ENCODE peak calls at places on chromosomes 6 and 20, in six cellular contexts. C is stimulated activated naive CD4-positive, alpha-beta T cell treated with Interleukin-2 at 50 U/mL for 16 hours; Z is suprapubic skin; A is stimulated activated CD8-positive, alpha-beta memory T cell treated with anti-CD3 and anti-CD28 coated beads, Interleukin-15, amount 100 ng/mL, for 24 hours; J is HTR-8/SVneo; Q is dorsolateral prefrontal cortex. V is an unnamed sample.

GRCh38 chr6:38933426-38933825 is 115.2 kb upstream of the GLP1R start:
- DNase-seq in A (no peak), Q (no peak), C (no peak), Z (no peak), J (peak; percentile 3), V (no peak)

GRCh38 chr6:161228911-161229591 is 44.8 kb downstream of the AGPAT4 start:
- DNase-seq in J (peak; percentile 28), C (no peak), A (no peak), Q (no peak), Z (no peak), V (no peak)

GRCh38 chr6:25186919-25187318 is 92.3 kb upstream of the CARMIL1 start:
- DNase-seq in C (no peak), Q (no peak), J (no peak), A (no peak), Z (no peak), V (no peak)

GRCh38 chr6:30544666-30545272 is 11.5 kb downstream of the GNL1 start:
- DNase-seq in C (no peak), Q (no peak), J (peak; percentile 72), A (no peak), Z (no peak), V (no peak)

GRCh38 chr20:16399801-16400200 is 173.4 kb downstream of the KIF16B start:
- DNase-seq in Q (no peak), C (no peak), J (no peak), Z (no peak), A (no peak), V (no peak)

GRCh38 chr6:13251242-13251641 is 77.1 kb downstream of the TBC1D7 start:
- DNase-seq in J (no peak), A (no peak), Q (no peak), C (no peak), Z (no peak), V (no peak)

GRCh38 chr20:52529856-52530255 is 338.3 kb upstream of the ZFP64 start:
- DNase-seq in J (no peak), C (no peak), Q (no peak), A (no peak), Z (no peak), V (no peak)

GRCh38 chr20:50360218-50360672 is 149.9 kb upstream of the PTPN1 start:
- DNase-seq in A (no peak), Q (no peak), Z (no peak), J (no peak), C (no peak), V (no peak)

GRCh38 chr6:29995346-29995777 is 53.0 kb downstream of the HLA-A start:
- DNase-seq in A (no peak), Q (no peak), J (no peak), C (no peak), Z (no peak), V (no peak)

GRCh38 chr6:38498085-38498484 is 141.6 kb downstream of the BTBD9 start:
- DNase-seq in A (no peak), Q (no peak), Z (no peak), C (no peak), J (no peak), V (no peak)

GRCh38 chr20:26163890-26164289 is 467.2 kb upstream of the ZNF337 start:
- DNase-seq in A (no peak), Q (no peak), C (no peak), Z (no peak), J (peak; percentile 53), V (no peak)

GRCh38 chr6:109296305-109296915 is 85.9 kb downstream of the CD164 start:
- DNase-seq in A (no peak), Z (no peak), J (no peak), C (no peak), Q (no peak), V (no peak)

GRCh38 chr6:34172961-34173775 is 27.3 kb upstream of the GRM4 start:
- DNase-seq in J (no peak), A (no peak), Q (no peak), C (no peak), Z (peak; percentile 51), V (no peak)

GRCh38 chr20:23143098-23143497 is 57.0 kb upstream of the CD93 start:
- DNase-seq in Q (no peak), Z (peak; percentile 70), A (no peak), C (no peak), J (peak; percentile 75), V (no peak)

GRCh38 chr20:57991211-57991841 is 237.1 kb downstream of the ANKRD60 start:
- DNase-seq in Q (no peak), Z (peak; percentile 86), C (no peak), J (peak; percentile 92), A (no peak), V (no peak)

GRCh38 chr6:159163901-159164370 is 5.3 kb upstream of the FNDC1 start:
- DNase-seq in C (no peak), A (no peak), Z (no peak), J (no peak), Q (no peak), V (no peak)

GRCh38 chr6:137233561-137234504 is 14.6 kb upstream of the IFNGR1 start:
- DNase-seq in Z (no peak), J (peak; percentile 34), A (no peak), Q (no peak), C (no peak), V (no peak)

GRCh38 chr20:63536997-63537524 is at the start of gene PTK6:
- DNase-seq in Z (no peak), C (peak; percentile 15), Q (no peak), A (no peak), J (no peak), V (no peak)

GRCh38 chr6:139236105-139236504 is 55.7 kb downstream of the TXLNB start:
- DNase-seq in Q (no peak), A (no peak), J (no peak), C (no peak), Z (no peak), V (no peak)

V was measured in stimulated activated CD4-positive, alpha-beta T cell treated with anti-CD3 and anti-CD28 coated beads, Interleukin-12 subunit alpha, Interleukin-12 subunit beta, amount 100 ng/mL, for 24 hours.